ENCODE peak calls at places on chromosomes 12 and 14, in eight cellular contexts. G, F, J, U, O, B, N and T are unnamed samples.

GRCh38 chr12:31702047-31702446 is 26.8 kb downstream of the AMN1 start:
- DNase-seq in G (no peak), F (peak), U (no peak), N (no peak), O (no peak), B (no peak), J (no peak), T (peak)

GRCh38 chr14:32648434-32648833 is 290.2 kb upstream of the NPAS3 start:
- DNase-seq in U (no peak), F (peak), N (no peak), G (no peak), B (no peak), O (no peak), J (no peak), T (peak)

GRCh38 chr12:82097877-82098276 is 260.3 kb downstream of the CCDC59 start:
- DNase-seq in B (no peak), O (no peak), J (no peak), F (no peak), U (no peak), N (no peak), G (no peak), T (no peak)

GRCh38 chr12:15996254-15996653 is 85.1 kb downstream of the DERA start:
- DNase-seq in J (no peak), U (no peak), O (no peak), B (peak), F (peak), G (no peak), N (no peak), T (peak)

GRCh38 chr12:47946413-47947107 is 16.8 kb upstream of the TMEM106C start:
- DNase-seq in F (no peak), B (no peak), U (peak), J (no peak), G (no peak), O (no peak), N (no peak), T (peak)

GRCh38 chr14:81102217-81102616 is 118.5 kb downstream of the GTF2A1 start:
- DNase-seq in O (no peak), F (no peak), J (no peak), G (no peak), U (no peak), B (no peak), N (no peak), T (no peak)

GRCh38 chr12:19055589-19055988 is 73.9 kb upstream of the PLEKHA5 start:
- DNase-seq in N (no peak), U (no peak), G (no peak), F (no peak), O (no peak), B (no peak), J (no peak), T (no peak)

GRCh38 chr12:77237896-77238295 is 172.5 kb upstream of the E2F7 start:
- DNase-seq in F (no peak), G (no peak), U (no peak), O (no peak), J (no peak), B (no peak), N (no peak), T (no peak)

GRCh38 chr12:25825494-25825893 is 133.0 kb upstream of the RASSF8 start:
- DNase-seq in G (no peak), F (no peak), J (no peak), B (no peak), N (no peak), U (no peak), O (no peak), T (no peak)

GRCh38 chr12:546920-547845 is 87.4 kb downstream of the B4GALNT3 start:
- DNase-seq in F (peak), J (peak), N (no peak), B (peak), O (peak), G (peak), U (peak), T (peak)

GRCh38 chr12:27899151-27899661 is 73.3 kb downstream of the PTHLH start:
- DNase-seq in G (no peak), F (peak), N (no peak), J (peak), U (no peak), B (no peak), O (no peak), T (peak)

GRCh38 chr14:45251912-45252311 is 1.1 kb downstream of the MIS18BP1 start:
- DNase-seq in B (peak), U (peak), F (peak), N (peak), O (no peak), J (peak), G (no peak), T (peak)

GRCh38 chr14:93965287-93965821 is 11.0 kb downstream of the ASB2 start:
- DNase-seq in J (peak), G (no peak), U (no peak), B (no peak), N (no peak), O (no peak), F (peak), T (peak)

GRCh38 chr12:58225067-58225877 is 283.9 kb downstream of the ATP23 start:
- DNase-seq in U (no peak), N (no peak), F (no peak), B (no peak), O (no peak), J (peak), G (no peak), T (no peak)

GRCh38 chr12:80632835-80633234 is 74.6 kb upstream of the MYF6 start:
- DNase-seq in F (peak), B (no peak), U (peak), O (peak), G (peak), N (no peak), J (peak), T (no peak)

DNA sequence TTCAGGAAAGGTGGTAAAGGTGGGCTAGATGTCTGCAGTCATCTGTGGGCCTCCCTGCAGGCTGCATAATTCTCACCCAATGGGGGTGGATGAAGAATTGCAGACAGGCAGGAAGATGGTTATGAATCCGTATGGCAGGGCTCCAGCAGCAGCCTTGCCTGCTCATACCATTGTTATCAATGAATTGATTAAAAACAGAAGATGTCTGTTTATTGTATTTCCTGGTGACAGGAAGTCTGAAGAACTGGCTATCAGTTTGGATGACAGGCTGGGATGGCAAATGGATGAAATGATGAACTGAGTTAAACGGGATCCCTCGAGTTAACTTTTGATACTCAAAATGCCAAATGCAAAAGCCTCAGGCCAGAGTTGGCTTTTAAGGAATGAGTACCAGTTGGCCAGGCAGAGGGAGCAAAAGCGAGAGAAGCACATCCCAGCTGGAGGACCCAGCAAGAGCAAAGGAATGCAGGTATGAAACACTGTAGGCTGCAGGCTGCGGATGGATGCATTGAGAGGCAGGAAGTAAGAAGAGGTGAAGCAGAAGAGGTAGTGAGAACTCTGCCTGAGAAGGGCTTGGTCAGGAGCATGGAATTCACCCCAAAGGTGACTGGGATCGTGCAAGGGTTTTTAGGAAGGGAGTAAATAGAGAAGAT is 550.0 kb upstream of the TBX3 start:
- DNase-seq in N (no peak), J (no peak), B (no peak), F (no peak), O (peak), U (peak), G (no peak), T (no peak)
- TF ChIP-seq USF2 in N (no peak), J (no peak), B (no peak), F (no peak), O (no peak), U (no peak), G (no peak), T (no peak)

DNA sequence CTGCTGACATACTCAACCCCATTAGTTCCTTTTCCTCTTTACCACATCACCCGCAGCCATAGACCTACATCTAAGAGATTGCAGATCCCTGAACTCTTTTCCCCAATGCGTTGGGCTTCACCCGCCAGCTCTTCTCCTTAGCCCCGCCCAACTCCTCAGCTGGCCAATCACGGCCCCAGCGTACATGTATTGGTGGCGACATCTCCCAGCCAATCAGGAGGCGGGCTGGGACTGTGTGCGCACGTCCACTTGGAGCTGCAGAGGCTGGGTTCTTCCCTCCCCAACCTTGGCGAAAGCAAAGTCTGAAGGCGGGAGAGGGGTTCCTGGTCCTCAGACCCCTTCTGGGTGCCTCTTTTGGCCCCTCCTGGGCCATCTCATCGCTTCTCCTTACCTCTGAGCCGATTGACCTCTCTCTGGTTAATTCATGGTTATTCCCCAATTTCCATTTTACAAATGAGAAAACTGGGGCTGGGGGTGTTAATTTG is 11.0 kb downstream of the PDE1B start:
- DNase-seq in B (peak), F (peak), N (peak), G (peak), J (no peak), O (peak), U (peak), T (peak)
- TF ChIP-seq USF2 in B (no peak), F (no peak), N (no peak), G (no peak), J (no peak), O (no peak), U (no peak), T (no peak)

GRCh38 chr14:24032727-24033418 is 18.9 kb upstream of the CARMIL3 start:
- DNase-seq in U (no peak), B (no peak), J (peak), N (no peak), O (no peak), F (peak), G (no peak), T (peak)
- TF ChIP-seq USF2 in U (no peak), B (no peak), J (no peak), N (no peak), O (no peak), F (no peak), G (no peak), T (no peak)

GRCh38 chr14:39897657-39898056 is 465.4 kb upstream of the FBXO33 start:
- DNase-seq in B (no peak), N (no peak), J (no peak), O (no peak), F (no peak), G (no peak), U (no peak), T (no peak)
- TF ChIP-seq USF2 in B (no peak), N (no peak), J (no peak), O (no peak), F (no peak), G (no peak), U (no peak), T (no peak)

DNA sequence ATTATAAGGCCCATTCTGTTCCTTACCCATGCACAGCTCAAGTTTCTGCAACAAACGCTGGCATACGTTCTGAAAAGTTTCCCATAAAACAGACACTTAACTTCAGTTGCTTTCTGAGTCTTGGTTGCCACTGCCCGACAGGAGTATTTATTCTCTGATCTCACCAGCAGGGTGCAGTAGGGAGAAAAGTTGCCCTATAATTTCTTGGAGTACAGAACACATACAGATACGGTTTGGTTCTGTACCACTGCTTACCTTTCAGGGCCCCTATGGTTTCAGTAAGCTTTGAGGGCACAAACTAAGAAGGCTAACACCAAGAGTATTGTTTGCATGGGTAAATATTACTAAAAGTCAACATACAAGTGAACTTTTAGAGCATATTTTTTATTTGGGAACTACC is 77.9 kb downstream of the SPATA7 start:
- DNase-seq in J (peak), U (no peak), F (peak), N (no peak), O (no peak), G (no peak), B (peak), T (no peak)
- TF ChIP-seq USF2 in J (no peak), U (no peak), F (no peak), N (no peak), O (no peak), G (no peak), B (no peak), T (no peak)

GRCh38 chr14:85254718-85255117 is 275.2 kb upstream of the FLRT2 start:
- DNase-seq in O (no peak), B (no peak), G (no peak), U (no peak), F (no peak), J (no peak), N (no peak), T (no peak)
- TF ChIP-seq USF2 in O (no peak), B (no peak), G (no peak), U (no peak), F (no peak), J (no peak), N (no peak), T (no peak)

GRCh38 chr12:56983386-56983785 is 23.0 kb downstream of the ZBTB39 start:
- DNase-seq in O (no peak), G (no peak), U (no peak), J (no peak), N (no peak), B (no peak), F (no peak), T (no peak)

GRCh38 chr12:56989866-56990610 is 16.3 kb downstream of the ZBTB39 start:
- DNase-seq in G (no peak), N (no peak), J (no peak), F (no peak), O (no peak), B (no peak), U (no peak), T (no peak)

GRCh38 chr12:56988207-56988739 is 18.1 kb downstream of the ZBTB39 start:
- DNase-seq in U (no peak), O (no peak), F (no peak), G (peak), J (no peak), N (no peak), B (peak), T (no peak)

GRCh38 chr12:56987551-56988053 is 18.7 kb downstream of the ZBTB39 start:
- DNase-seq in G (peak), N (no peak), U (peak), B (peak), J (peak), F (peak), O (peak), T (peak)

GRCh38 chr12:56987011-56987410 is 19.3 kb downstream of the ZBTB39 start:
- DNase-seq in O (no peak), B (no peak), F (no peak), N (no peak), U (no peak), J (no peak), G (peak), T (no peak)
- TF ChIP-seq USF2 in O (no peak), B (no peak), F (no peak), N (no peak), U (no peak), J (no peak), G (no peak), T (no peak)

DNA sequence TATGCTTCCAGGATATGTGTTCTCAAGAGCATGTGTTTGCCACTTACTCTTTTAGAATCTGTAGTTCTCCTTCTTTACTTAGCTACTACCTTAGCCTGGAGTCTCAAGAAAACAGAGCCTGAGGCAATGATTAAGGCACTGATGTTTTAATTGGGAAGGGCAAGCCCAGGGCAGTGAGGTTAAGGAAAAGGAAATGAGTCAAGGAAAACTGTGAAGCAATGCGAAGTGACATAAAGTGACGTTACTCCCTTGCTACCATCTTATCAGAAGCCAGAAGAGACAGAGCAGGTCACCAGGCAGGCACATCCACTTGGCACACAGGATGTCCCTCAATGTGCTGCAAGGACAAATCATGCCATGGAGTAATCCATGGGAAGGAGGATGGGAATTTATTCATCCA is 11.3 kb upstream of the EML5 start:
- DNase-seq in O (no peak), N (no peak), J (no peak), G (no peak), B (no peak), U (no peak), F (no peak), T (no peak)
- TF ChIP-seq USF2 in O (no peak), N (no peak), J (no peak), G (no peak), B (no peak), U (no peak), F (no peak), T (no peak)